ENCODE peak calls at places on chromosome 22, in seven cellular contexts. S, I, C, R, O, N and F are unnamed samples.

GRCh38 chr22:42805016-42805997 is 51.8 kb downstream of the ARFGAP3 start:
- DNase-seq in S (peak), I (peak), C (no peak), R (peak), O (peak), N (no peak), F (no peak)

GRCh38 chr22:50469377-50470305 is 5.2 kb downstream of the SBF1 start:
- DNase-seq in S (peak), I (peak), C (peak), R (no peak), O (peak), N (peak), F (peak)

GRCh38 chr22:18947905-18948304 is 11.8 kb upstream of the PRODH start:
- DNase-seq in S (no peak), I (peak), C (no peak), R (no peak), O (no peak), N (no peak), F (no peak)

GRCh38 chr22:49827853-49828598 is at the start of gene BRD1:
- DNase-seq in S (peak), I (peak), C (no peak), R (no peak), O (peak), N (peak), F (peak)

GRCh38 chr22:42742940-42743339 is 22.3 kb upstream of the A4GALT start:
- DNase-seq in S (no peak), I (no peak), C (peak), R (no peak), O (no peak), N (no peak), F (no peak)

GRCh38 chr22:19965771-19966709 is 24.4 kb upstream of the TXNRD2 start:
- DNase-seq in S (no peak), I (no peak), C (peak), R (no peak), O (no peak), N (no peak), F (no peak)

GRCh38 chr22:21641417-21641794 is 696 bp upstream of the SDF2L1 start:
- DNase-seq in S (peak), I (peak), C (no peak), R (no peak), O (peak), N (peak), F (peak)

GRCh38 chr22:21661991-21662390 is 3.8 kb upstream of the PPIL2 start:
- DNase-seq in S (no peak), I (no peak), C (no peak), R (no peak), O (no peak), N (no peak), F (no peak)

GRCh38 chr22:28710112-28710888 is 30.7 kb upstream of the TTC28 start:
- DNase-seq in S (peak), I (no peak), C (no peak), R (no peak), O (no peak), N (no peak), F (peak)

GRCh38 chr22:42696331-42696967 is 24.2 kb downstream of the A4GALT start:
- DNase-seq in S (no peak), I (no peak), C (no peak), R (no peak), O (no peak), N (no peak), F (no peak)

GRCh38 chr22:30516273-30516672 is 10.8 kb upstream of the SEC14L4 start:
- DNase-seq in S (no peak), I (no peak), C (no peak), R (no peak), O (no peak), N (no peak), F (no peak)

GRCh38 chr22:27905638-27906037 is 13.4 kb downstream of the PITPNB start:
- DNase-seq in S (no peak), I (no peak), C (no peak), R (no peak), O (no peak), N (no peak), F (no peak)

GRCh38 chr22:30813936-30814335 is 119.3 kb downstream of the OSBP2 start:
- DNase-seq in S (no peak), I (peak), C (no peak), R (no peak), O (no peak), N (no peak), F (no peak)

GRCh38 chr22:39343259-39344045 is 6.3 kb upstream of the SYNGR1 start:
- DNase-seq in S (peak), I (peak), C (peak), R (no peak), O (peak), N (peak), F (peak)

GRCh38 chr22:44645531-44645930 is 56.5 kb upstream of the PRR5 start:
- DNase-seq in S (no peak), I (no peak), C (no peak), R (no peak), O (no peak), N (no peak), F (no peak)

GRCh38 chr22:46008836-46009596 is 32.1 kb upstream of the WNT7B start:
- DNase-seq in S (no peak), I (peak), C (no peak), R (no peak), O (no peak), N (no peak), F (no peak)

GRCh38 chr22:25172153-25172552 is 27.5 kb upstream of the CRYBB3 start:
- DNase-seq in S (peak), I (peak), C (no peak), R (no peak), O (peak), N (peak), F (no peak)

GRCh38 chr22:20026204-20026908 is 5.4 kb downstream of the TANGO2 start:
- DNase-seq in S (no peak), I (no peak), C (no peak), R (no peak), O (no peak), N (no peak), F (no peak)

GRCh38 chr22:35276019-35276418 is 18.7 kb downstream of the HMGXB4 start:
- DNase-seq in S (no peak), I (no peak), C (no peak), R (no peak), O (no peak), N (no peak), F (no peak)

GRCh38 chr22:45977003-45977395 is at the start of gene WNT7B:
- DNase-seq in S (peak), I (peak), C (no peak), R (no peak), O (peak), N (no peak), F (no peak)

GRCh38 chr22:19103881-19104821 is 18.1 kb downstream of the DGCR2 start:
- DNase-seq in S (no peak), I (no peak), C (no peak), R (no peak), O (no peak), N (no peak), F (no peak)

GRCh38 chr22:24834845-24835570 is 29.0 kb downstream of the SGSM1 start:
- DNase-seq in S (peak), I (no peak), C (peak), R (no peak), O (peak), N (no peak), F (peak)

GRCh38 chr22:46076651-46077339 is 73.5 kb upstream of the PPARA start:
- DNase-seq in S (peak), I (peak), C (peak), R (peak), O (peak), N (peak), F (peak)

GRCh38 chr22:21450320-21450831 is 16.8 kb upstream of the TMEM191C start:
- DNase-seq in S (no peak), I (peak), C (peak), R (no peak), O (no peak), N (no peak), F (no peak)

DNA sequence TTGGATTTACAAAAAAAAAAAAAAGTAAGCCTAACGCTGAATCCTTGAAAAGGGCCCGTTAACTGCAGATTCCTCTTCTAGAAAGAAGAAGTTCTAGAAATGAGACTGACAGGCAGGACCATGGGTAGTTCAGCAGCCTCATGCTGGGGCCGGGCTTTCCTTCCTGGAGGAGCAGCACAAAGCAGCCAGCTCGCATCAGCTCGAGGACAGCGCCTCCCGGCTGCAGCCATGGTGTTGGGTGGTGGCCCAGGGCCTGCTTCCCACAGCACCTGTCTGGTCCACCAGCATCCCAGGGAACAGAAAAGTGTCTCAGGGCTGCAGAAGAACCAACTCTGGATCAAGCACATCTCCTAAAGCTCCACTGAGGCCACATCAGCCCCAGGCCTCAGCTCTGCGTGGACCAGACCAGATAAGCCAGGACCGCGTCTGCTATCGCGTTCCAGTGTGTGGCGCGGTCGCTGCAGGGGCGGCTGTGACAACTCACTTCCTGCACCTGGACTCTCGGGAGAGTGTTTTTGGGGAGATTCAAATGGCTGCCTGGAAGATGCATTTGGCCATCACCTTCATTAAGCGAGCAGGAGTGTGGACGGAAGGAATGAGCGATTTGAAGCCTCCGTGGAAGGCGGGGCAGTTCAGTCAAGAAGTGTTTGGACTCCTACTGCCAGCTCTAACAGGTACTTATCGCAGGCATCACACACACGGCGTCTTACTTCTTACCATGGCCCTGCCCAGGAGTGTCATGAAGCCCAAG is 53.5 kb downstream of the MYH9 start:
- DNase-seq in S (no peak), I (no peak), C (peak), R (no peak), O (no peak), N (peak), F (no peak)
- TF ChIP-seq CTCF in S (no peak), I (no peak), C (no peak), R (no peak), O (no peak), N (no peak), F (peak)

DNA sequence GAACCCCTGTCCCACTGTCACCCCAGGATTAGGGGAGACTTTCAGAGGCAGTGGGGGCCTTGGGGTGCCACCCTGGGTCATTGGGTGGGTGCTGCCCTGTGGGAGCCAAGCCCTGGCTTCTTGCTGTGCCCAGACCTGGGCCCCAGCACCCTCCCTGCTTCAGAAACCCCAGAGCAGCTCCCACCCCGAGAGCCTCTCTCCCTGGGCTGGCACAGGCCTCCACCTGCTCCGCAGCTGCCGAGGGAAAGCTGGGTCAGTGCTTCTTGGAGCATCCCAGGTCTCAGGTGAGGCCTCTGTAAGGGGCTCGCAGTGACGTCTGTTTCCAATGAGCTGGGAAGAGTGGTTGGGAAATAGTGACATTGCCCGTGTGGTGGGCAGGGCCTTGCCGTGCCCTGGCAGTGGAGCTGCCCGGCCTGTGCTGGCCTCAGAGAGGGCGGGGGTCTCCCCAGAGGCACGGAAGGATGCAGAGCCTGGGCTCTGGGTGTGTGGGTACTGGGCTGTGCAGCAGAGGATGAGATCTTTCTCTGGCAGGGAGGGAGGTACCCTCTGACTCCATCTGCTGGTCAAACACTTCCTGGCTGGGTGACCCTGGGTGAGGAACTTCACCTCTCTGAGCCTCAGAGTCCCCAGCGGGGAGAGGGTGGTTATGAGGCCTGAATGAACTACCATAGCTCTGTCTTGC is 23.0 kb downstream of the C22orf23 start:
- DNase-seq in S (peak), I (no peak), C (peak), R (no peak), O (no peak), N (no peak), F (peak)
- TF ChIP-seq CTCF in S (peak), I (peak), C (no peak), R (no peak), O (peak), N (peak), F (peak)

GRCh38 chr22:41535244-41535643 is 9.0 kb downstream of the POLR3H start:
- DNase-seq in S (no peak), I (no peak), C (peak), R (no peak), O (no peak), N (no peak), F (peak)
- TF ChIP-seq CTCF in S (no peak), I (no peak), C (no peak), R (no peak), O (no peak), N (no peak), F (peak)

GRCh38 chr22:32353292-32353691 is 4.4 kb upstream of the RFPL3 start:
- DNase-seq in S (no peak), I (no peak), C (no peak), R (no peak), O (no peak), N (no peak), F (no peak)

GRCh38 chr22:32353840-32354239 is 3.8 kb upstream of the RFPL3 start:
- DNase-seq in S (no peak), I (no peak), C (no peak), R (no peak), O (no peak), N (no peak), F (no peak)

GRCh38 chr22:32352681-32353080 is 5.0 kb upstream of the RFPL3 start:
- DNase-seq in S (no peak), I (no peak), C (no peak), R (no peak), O (no peak), N (no peak), F (no peak)

GRCh38 chr22:32354360-32355351 is 3.0 kb upstream of the RFPL3 start:
- DNase-seq in S (no peak), I (no peak), C (no peak), R (no peak), O (no peak), N (no peak), F (peak)

DNA sequence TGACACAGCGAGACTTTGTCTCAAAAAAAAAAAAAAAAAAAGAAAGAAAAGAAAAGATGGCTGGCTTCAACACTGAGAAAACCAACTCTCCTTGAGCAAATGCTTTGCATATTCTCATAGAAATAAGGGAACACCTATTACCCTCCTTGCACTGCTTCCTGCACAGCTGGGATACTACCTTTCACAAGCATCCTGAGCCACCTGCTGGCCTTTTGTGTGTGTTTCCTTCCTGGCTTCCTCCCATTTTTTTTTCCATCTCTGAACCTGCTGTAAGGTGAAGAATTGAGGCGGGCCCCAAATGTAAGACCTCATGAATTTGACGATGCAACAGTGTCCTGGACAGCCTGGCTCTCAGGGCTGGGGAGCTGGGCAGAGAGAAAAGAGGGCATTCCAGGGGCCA is 1.9 kb upstream of the RFPL3 start:
- DNase-seq in S (peak), I (no peak), C (peak), R (no peak), O (peak), N (no peak), F (no peak)
- TF ChIP-seq CTCF in S (peak), I (no peak), C (no peak), R (no peak), O (peak), N (no peak), F (no peak)

GRCh38 chr22:47634342-47634741 is 871.9 kb downstream of the TBC1D22A start:
- DNase-seq in S (no peak), I (peak), C (no peak), R (no peak), O (no peak), N (no peak), F (no peak)

GRCh38 chr22:47630741-47631534 is 868.5 kb downstream of the TBC1D22A start:
- DNase-seq in S (no peak), I (peak), C (no peak), R (peak), O (no peak), N (no peak), F (no peak)

GRCh38 chr22:47633111-47633510 is 870.7 kb downstream of the TBC1D22A start:
- DNase-seq in S (no peak), I (peak), C (no peak), R (no peak), O (no peak), N (no peak), F (no peak)

GRCh38 chr22:47631571-47632102 is 869.2 kb downstream of the TBC1D22A start:
- DNase-seq in S (no peak), I (peak), C (no peak), R (no peak), O (no peak), N (no peak), F (no peak)

GRCh38 chr22:47632646-47633045 is 870.2 kb downstream of the TBC1D22A start:
- DNase-seq in S (no peak), I (peak), C (no peak), R (peak), O (no peak), N (no peak), F (no peak)
- TF ChIP-seq CTCF in S (no peak), I (no peak), C (no peak), R (no peak), O (no peak), N (no peak), F (no peak)